ENCODE peak calls at places on chromosomes 4 and X, in six cellular contexts. H is ACHN, O is heart right ventricle, N is uterus, G is Calu3, Z is WTC11. J is an unnamed sample.

GRCh38 chr4:175540151-175540550 is 271.9 kb downstream of the GPM6A start:
- DNase-seq in Z (no peak), O (no peak), H (no peak), G (no peak), N (no peak), J (no peak)

GRCh38 chr4:126568652-126569580 is 1063.8 kb upstream of the INTU start:
- DNase-seq in H (no peak), G (no peak), O (no peak), N (no peak), Z (no peak), J (no peak)

GRCh38 chrX:153925739-153926593 is at the start of gene ARHGAP4:
- DNase-seq in N (no peak), O (no peak), Z (peak; percentile 31), G (no peak), H (no peak), J (no peak)

GRCh38 chr4:105145913-105146285 is 777 bp upstream of the TET2 start:
- DNase-seq in G (peak; percentile 19), N (peak; percentile 24), Z (peak; percentile 45), H (peak; percentile 6), O (peak; percentile 27), J (no peak)

GRCh38 chr4:74032064-74032463 is 6.4 kb downstream of the CXCL3 start:
- DNase-seq in H (no peak), O (no peak), N (no peak), G (no peak), Z (no peak), J (no peak)

GRCh38 chrX:20205927-20206708 is 60.6 kb downstream of the RPS6KA3 start:
- DNase-seq in O (peak; percentile 15), N (no peak), G (no peak), Z (no peak), H (no peak), J (no peak)

GRCh38 chr4:31518796-31519250 is 798.7 kb downstream of the PCDH7 start:
- DNase-seq in Z (no peak), N (no peak), O (no peak), G (no peak), H (peak; percentile 84), J (no peak)

GRCh38 chr4:8861576-8862279 is 9.9 kb downstream of the HMX1 start:
- DNase-seq in H (no peak), O (no peak), G (no peak), N (no peak), Z (no peak), J (no peak)

GRCh38 chr4:26058537-26058936 is 144.5 kb downstream of the SMIM20 start:
- DNase-seq in Z (no peak), O (no peak), H (no peak), G (no peak), N (no peak), J (no peak)

GRCh38 chr4:24856586-24856985 is 56.3 kb downstream of the CCDC149 start:
- DNase-seq in Z (no peak), O (peak; percentile 20), G (peak; percentile 25), H (peak; percentile 32), N (no peak), J (no peak)

GRCh38 chr4:109294468-109295020 is 7.9 kb downstream of the COL25A1 start:
- DNase-seq in H (no peak), Z (no peak), O (no peak), G (no peak), N (no peak), J (no peak)

GRCh38 chrX:3142259-3143042 is 101.2 kb downstream of the ARSF start:
- DNase-seq in Z (no peak), G (no peak), N (no peak), H (no peak), O (no peak), J (no peak)

GRCh38 chr4:162274354-162274753 is 110.6 kb upstream of the FSTL5 start:
- DNase-seq in G (peak; percentile 21), Z (no peak), H (no peak), N (no peak), O (no peak), J (no peak)

GRCh38 chr4:124736526-124736925 is 24.0 kb upstream of the ANKRD50 start:
- DNase-seq in H (no peak), Z (no peak), G (no peak), N (no peak), O (no peak), J (no peak)

GRCh38 chrX:84046403-84046984 is 141.5 kb downstream of the RPS6KA6 start:
- DNase-seq in N (no peak), H (peak; percentile 8), Z (peak; percentile 19), O (no peak), G (peak; percentile 32), J (no peak)

GRCh38 chr4:158313566-158313965 is 103.3 kb downstream of the TMEM144 start:
- DNase-seq in O (no peak), G (no peak), H (no peak), Z (no peak), N (no peak), J (no peak)

GRCh38 chr4:123547167-123547817 is 150.7 kb downstream of the SPRY1 start:
- DNase-seq in G (peak; percentile 88), O (no peak), H (no peak), N (no peak), Z (peak; percentile 87), J (peak; percentile 87)

GRCh38 chr4:112889619-112890294 is 159.7 kb upstream of the ANK2 start:
- DNase-seq in O (no peak), Z (no peak), H (peak; percentile 16), G (no peak), N (no peak), J (no peak)

GRCh38 chr4:58075724-58076123 is 965.5 kb upstream of the IGFBP7 start:
- DNase-seq in G (no peak), H (no peak), O (no peak), N (no peak), Z (no peak), J (no peak)

GRCh38 chr4:145920205-145920604 is 18.4 kb downstream of the ZNF827 start:
- DNase-seq in H (no peak), O (no peak), N (peak; percentile 30), G (no peak), Z (no peak), J (no peak)

GRCh38 chr4:143375326-143376073 is 38.8 kb downstream of the GAB1 start:
- DNase-seq in N (no peak), H (no peak), Z (peak; percentile 47), G (peak; percentile 36), O (no peak), J (no peak)

GRCh38 chr4:16120720-16121119 is 36.9 kb upstream of the PROM1 start:
- DNase-seq in N (no peak), G (no peak), Z (no peak), H (no peak), O (no peak), J (no peak)

J was measured in ureter.